ENCODE peak calls at places on chromosomes 2 and 18, in four cellular contexts. H is HepG2, Y is K562, R is HCT116. V is an unnamed sample.

GRCh38 chr2:33298233-33298632 is 178.2 kb upstream of the RASGRP3 start:
- DNase-seq in R (no peak), H (no peak), Y (peak; percentile 47), V (no peak)

GRCh38 chr2:151120016-151120415 is 141.6 kb downstream of the RBM43 start:
- DNase-seq in R (no peak), H (no peak), Y (no peak), V (no peak)

GRCh38 chr2:150572961-150573395 is 85.5 kb upstream of the RND3 start:
- DNase-seq in H (no peak), R (no peak), Y (no peak), V (no peak)

GRCh38 chr2:158060862-158061435 is 40.7 kb upstream of the UPP2 start:
- DNase-seq in Y (no peak), R (peak; percentile 1), H (no peak), V (no peak)

GRCh38 chr2:84844141-84844540 is 36.7 kb downstream of the TRABD2A start:
- DNase-seq in R (no peak), H (no peak), Y (no peak), V (no peak)

GRCh38 chr2:112021781-112022231 is 33.3 kb upstream of the TMEM87B start:
- DNase-seq in Y (peak; percentile 25), H (no peak), R (no peak), V (no peak)

GRCh38 chr2:19538411-19538963 is 180.1 kb upstream of the OSR1 start:
- DNase-seq in Y (no peak), H (peak; percentile 71), R (peak; percentile 88), V (no peak)

GRCh38 chr2:196515041-196515440 is 124.5 kb upstream of the CCDC150 start:
- DNase-seq in Y (no peak), H (no peak), R (no peak), V (no peak)

GRCh38 chr2:184598313-184599053 is at the start of gene ZNF804A:
- DNase-seq in H (no peak), R (no peak), Y (peak; percentile 20), V (peak; percentile 89)

GRCh38 chr18:45951021-45951714 is 16.0 kb downstream of the EPG5 start:
- DNase-seq in R (peak; percentile 28), H (no peak), Y (no peak), V (no peak)

GRCh38 chr18:69936191-69936558 is 11.5 kb downstream of the CD226 start:
- DNase-seq in H (no peak), Y (no peak), R (no peak), V (no peak)

GRCh38 chr2:159066541-159067156 is 98.2 kb downstream of the TANC1 start:
- DNase-seq in R (no peak), Y (no peak), H (no peak), V (no peak)
- H3K4me1 ChIP-seq in R (peaks cover 21% of the 10 kb centered on the region), Y (peaks cover 8% of the 10 kb centered on the region), H (peaks cover 44% of the 10 kb centered on the region), V (peaks cover 38% of the 10 kb centered on the region)

GRCh38 chr2:246489-247145 is 17.2 kb downstream of the SH3YL1 start:
- DNase-seq in Y (peak; percentile 31), H (peak; percentile 81), R (peak; percentile 36), V (peak; percentile 61)
- TF ChIP-seq ELF1 in Y (no peak), H (no peak), R (no peak), V (no peak)

GRCh38 chr2:240624950-240625621 is at the start of gene GPR35:
- DNase-seq in R (no peak), Y (peak; percentile 64), H (no peak), V (no peak)
- H3K4me1 ChIP-seq in R (no peaks in the 10 kb centered on the region), Y (no peaks in the 10 kb centered on the region), H (peaks cover 47% of the 10 kb centered on the region), V (no peaks in the 10 kb centered on the region)

DNA sequence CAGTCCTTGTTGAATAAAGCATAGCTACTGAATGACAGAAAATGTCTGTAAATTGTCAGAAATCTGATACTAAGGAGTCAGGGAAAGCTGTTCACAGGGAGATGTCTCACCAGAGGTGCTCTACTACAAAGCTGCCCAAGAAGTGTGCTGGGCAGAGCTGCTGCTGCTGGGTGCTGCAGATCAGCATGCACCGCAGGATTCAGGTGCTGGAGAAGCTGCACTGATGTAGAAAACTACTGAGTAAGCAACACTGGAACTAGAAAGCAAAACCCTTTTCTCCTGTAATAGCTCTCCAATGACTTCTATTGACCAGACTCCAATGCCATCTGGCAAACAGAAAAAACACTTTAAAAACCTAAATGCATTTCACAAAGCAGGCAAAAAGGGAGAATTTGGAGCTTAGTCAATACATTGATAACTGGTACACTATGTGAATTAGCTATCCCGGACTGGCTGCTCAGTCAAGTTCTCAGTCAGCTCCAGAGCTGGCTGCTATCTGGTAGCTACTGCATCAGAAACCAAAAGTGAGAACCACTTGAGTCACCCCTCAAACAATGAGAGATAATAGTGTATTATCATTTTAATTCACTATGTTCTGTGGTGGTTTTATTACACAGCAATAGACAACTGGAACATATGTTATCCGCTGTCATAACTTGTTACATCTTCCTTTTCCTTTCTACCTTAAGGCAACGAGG is 493.1 kb downstream of the CPS1 start:
- DNase-seq in R (no peak), H (no peak), Y (no peak), V (no peak)
- TF ChIP-seq ELF1 in R (no peak), H (no peak), Y (no peak), V (no peak)

DNA sequence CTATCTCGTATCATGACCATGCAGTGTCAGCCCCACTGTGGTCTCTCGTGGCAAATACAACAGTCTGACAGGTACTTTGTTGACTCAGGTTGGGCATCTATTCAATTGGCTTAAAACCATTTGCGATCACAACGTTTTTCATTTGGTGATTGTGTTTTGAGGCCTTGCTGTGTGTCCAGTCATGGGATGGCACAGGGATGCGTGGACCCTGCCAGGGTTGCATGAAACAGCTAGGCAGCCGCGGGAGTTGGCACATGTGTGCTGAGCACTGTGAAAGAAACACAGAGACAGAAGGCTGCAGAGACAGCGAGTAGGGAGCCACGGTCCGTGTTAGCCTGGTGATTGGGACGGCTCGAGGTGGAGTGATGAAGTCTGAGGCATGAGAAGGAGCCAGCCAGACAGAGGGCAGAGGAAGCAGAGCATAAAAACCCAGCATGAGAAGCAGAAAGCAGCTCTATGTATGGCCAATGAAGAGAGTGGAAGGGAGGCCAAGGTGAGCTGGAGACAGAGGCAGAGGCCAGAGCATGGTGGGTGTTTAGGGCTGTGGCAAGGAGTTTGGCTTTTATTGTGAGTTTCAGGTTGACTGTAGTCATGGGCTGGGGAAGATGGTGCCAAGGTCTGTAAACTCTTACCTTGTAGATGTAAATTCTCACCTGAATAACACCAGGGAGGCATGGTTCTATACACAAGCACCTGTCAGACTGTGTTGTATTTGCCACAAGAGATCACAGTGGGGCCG is 31.8 kb upstream of the IL1R1 start:
- DNase-seq in Y (no peak), H (no peak), R (no peak), V (no peak)
- H3K4me1 ChIP-seq in Y (peaks cover 6% of the 10 kb centered on the region), H (peaks cover 100% of the 10 kb centered on the region), R (no peaks in the 10 kb centered on the region), V (peaks cover 5% of the 10 kb centered on the region)

GRCh38 chr2:239293450-239294430 is 107.1 kb downstream of the HDAC4 start:
- DNase-seq in Y (peak; percentile 60), H (no peak), R (no peak), V (no peak)
- TF ChIP-seq ELF1 in Y (no peak), H (no peak), R (no peak), V (no peak)

GRCh38 chr2:68741805-68742306 is 7.2 kb downstream of the ARHGAP25 start:
- DNase-seq in R (no peak), H (no peak), Y (no peak), V (no peak)
- H3K4me1 ChIP-seq in R (no peaks in the 10 kb centered on the region), H (no peaks in the 10 kb centered on the region), Y (peaks cover 11% of the 10 kb centered on the region), V (no peaks in the 10 kb centered on the region)